ENCODE peak calls at places on chromosome 1, in four cellular contexts. Q, S, I and M are unnamed samples.
A peak's percentile ranks its signal among the peaks of the same experiment; 100 is the strongest.

GRCh38 chr1:212782422-212783154 is 9.0 kb downstream of the NSL1 start:
- DNase-seq in Q (no peak), S (no peak), I (no peak), M (peak; percentile 21)

GRCh38 chr1:93344886-93345632 is 648 bp upstream of the DR1 start:
- DNase-seq in Q (no peak), S (no peak), I (no peak), M (no peak)

GRCh38 chr1:201790261-201790660 is 38.7 kb upstream of the IPO9 start:
- DNase-seq in Q (no peak), S (peak; percentile 80), I (no peak), M (no peak)

GRCh38 chr1:214241060-214241459 is 39.9 kb upstream of the SMYD2 start:
- DNase-seq in Q (no peak), S (no peak), I (no peak), M (no peak)

GRCh38 chr1:92968138-92969032 is 7.1 kb upstream of the DIPK1A start:
- DNase-seq in Q (no peak), S (no peak), I (no peak), M (no peak)

GRCh38 chr1:164611754-164612642 is 53.0 kb downstream of the PBX1 start:
- DNase-seq in Q (no peak), S (no peak), I (no peak), M (no peak)

GRCh38 chr1:210883821-210884220 is 250.1 kb downstream of the KCNH1 start:
- DNase-seq in Q (no peak), S (no peak), I (no peak), M (no peak)

GRCh38 chr1:5637171-5637570 is 355.1 kb downstream of the NPHP4 start:
- DNase-seq in Q (no peak), S (no peak), I (no peak), M (no peak)

GRCh38 chr1:7235871-7236472 is 450.7 kb downstream of the CAMTA1 start:
- DNase-seq in Q (no peak), S (no peak), I (no peak), M (no peak)

GRCh38 chr1:1678581-1679380 is 13.8 kb downstream of the SLC35E2B start:
- DNase-seq in Q (no peak), S (peak; percentile 61), I (peak; percentile 6), M (peak; percentile 42)

GRCh38 chr1:89806612-89807011 is 14.2 kb upstream of the LRRC8D start:
- DNase-seq in Q (no peak), S (no peak), I (no peak), M (no peak)

GRCh38 chr1:104593418-104594187 is 843.9 kb downstream of the AMY1C start:
- DNase-seq in Q (no peak), S (no peak), I (no peak), M (no peak)

GRCh38 chr1:156912861-156913808 is 7.3 kb upstream of the LRRC71 start:
- DNase-seq in Q (no peak), S (no peak), I (no peak), M (peak; percentile 51)

GRCh38 chr1:58755468-58755872 is 28.4 kb downstream of the JUN start:
- DNase-seq in Q (no peak), S (peak; percentile 90), I (peak; percentile 19), M (peak; percentile 23)

DNA sequence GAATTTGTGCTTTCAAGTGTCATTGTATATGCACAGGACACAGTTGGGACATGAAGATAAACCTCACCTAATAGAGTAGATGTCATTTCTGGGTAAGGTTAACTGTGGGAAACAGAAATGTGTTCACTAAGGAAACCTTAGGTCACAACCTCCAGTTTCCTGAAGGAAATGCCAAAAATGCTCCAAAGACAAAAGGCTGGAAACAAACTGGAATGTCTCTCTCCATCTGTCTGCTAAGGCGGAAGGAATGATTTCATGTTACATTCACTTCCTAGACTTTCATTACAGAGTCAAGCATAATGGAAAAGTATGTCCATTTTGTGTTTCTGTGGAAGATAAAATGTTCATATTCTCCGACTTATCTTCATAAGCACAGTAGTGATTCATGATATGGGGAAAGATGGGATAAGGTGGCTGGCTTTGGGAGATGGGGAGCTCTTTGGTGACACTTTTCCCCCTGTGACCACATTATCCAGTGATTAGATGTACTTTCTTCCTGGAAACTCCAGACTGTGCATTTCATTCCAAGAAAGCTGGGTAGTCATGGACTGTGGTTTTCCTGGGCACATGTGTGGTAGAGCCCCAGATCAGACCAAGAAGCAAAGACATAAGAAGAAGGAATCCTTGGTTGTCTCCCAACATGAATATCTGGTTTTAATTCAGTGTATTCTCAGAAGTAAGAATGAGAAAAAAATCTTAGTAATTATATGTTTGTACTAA is 5.7 kb downstream of the S1PR1 start:
- DNase-seq in Q (no peak), S (no peak), I (no peak), M (peak; percentile 29)
- TF ChIP-seq POLR2A in Q (no peak), S (no peak), I (no peak), M (no peak)

GRCh38 chr1:47439151-47440051 is 1.6 kb downstream of the FOXD2 start:
- DNase-seq in Q (no peak), S (no peak), I (no peak), M (peak; percentile 17)

GRCh38 chr1:47438321-47439150 is 692 bp downstream of the FOXD2 start:
- DNase-seq in Q (no peak), S (no peak), I (no peak), M (no peak)

GRCh38 chr1:47440849-47441170 is 3.0 kb downstream of the FOXD2 start:
- DNase-seq in Q (no peak), S (no peak), I (no peak), M (peak; percentile 11)

GRCh38 chr1:47441450-47442106 is 3.7 kb downstream of the FOXD2 start:
- DNase-seq in Q (no peak), S (no peak), I (no peak), M (no peak)

GRCh38 chr1:47440052-47440848 is 2.4 kb downstream of the FOXD2 start:
- DNase-seq in Q (no peak), S (no peak), I (no peak), M (no peak)
- TF ChIP-seq POLR2A in Q (no peak), S (no peak), I (no peak), M (no peak)

GRCh38 chr1:84298336-84298687 is 3.2 kb upstream of the SAMD13 start:
- DNase-seq in Q (no peak), S (peak; percentile 70), I (peak; percentile 19), M (peak; percentile 69)
- TF ChIP-seq POLR2A in Q (no peak), S (no peak), I (peak; percentile 40), M (peak; percentile 78)

GRCh38 chr1:150696995-150697927 is at the start of gene GOLPH3L:
- DNase-seq in Q (peak; percentile 97), S (peak; percentile 98), I (peak; percentile 81), M (peak; percentile 98)
- TF ChIP-seq POLR2A in Q (no peak), S (peak; percentile 58), I (no peak), M (peak; percentile 79)

GRCh38 chr1:28666806-28667205 is 1.8 kb upstream of the GMEB1 start:
- DNase-seq in Q (no peak), S (no peak), I (no peak), M (no peak)

GRCh38 chr1:28668956-28669719 is 554 bp downstream of the GMEB1 start:
- DNase-seq in Q (no peak), S (peak; percentile 77), I (no peak), M (no peak)

GRCh38 chr1:28671254-28671780 is 2.7 kb downstream of the GMEB1 start:
- DNase-seq in Q (no peak), S (no peak), I (no peak), M (no peak)

GRCh38 chr1:28663871-28664470 is 4.6 kb upstream of the GMEB1 start:
- DNase-seq in Q (no peak), S (no peak), I (no peak), M (no peak)

DNA sequence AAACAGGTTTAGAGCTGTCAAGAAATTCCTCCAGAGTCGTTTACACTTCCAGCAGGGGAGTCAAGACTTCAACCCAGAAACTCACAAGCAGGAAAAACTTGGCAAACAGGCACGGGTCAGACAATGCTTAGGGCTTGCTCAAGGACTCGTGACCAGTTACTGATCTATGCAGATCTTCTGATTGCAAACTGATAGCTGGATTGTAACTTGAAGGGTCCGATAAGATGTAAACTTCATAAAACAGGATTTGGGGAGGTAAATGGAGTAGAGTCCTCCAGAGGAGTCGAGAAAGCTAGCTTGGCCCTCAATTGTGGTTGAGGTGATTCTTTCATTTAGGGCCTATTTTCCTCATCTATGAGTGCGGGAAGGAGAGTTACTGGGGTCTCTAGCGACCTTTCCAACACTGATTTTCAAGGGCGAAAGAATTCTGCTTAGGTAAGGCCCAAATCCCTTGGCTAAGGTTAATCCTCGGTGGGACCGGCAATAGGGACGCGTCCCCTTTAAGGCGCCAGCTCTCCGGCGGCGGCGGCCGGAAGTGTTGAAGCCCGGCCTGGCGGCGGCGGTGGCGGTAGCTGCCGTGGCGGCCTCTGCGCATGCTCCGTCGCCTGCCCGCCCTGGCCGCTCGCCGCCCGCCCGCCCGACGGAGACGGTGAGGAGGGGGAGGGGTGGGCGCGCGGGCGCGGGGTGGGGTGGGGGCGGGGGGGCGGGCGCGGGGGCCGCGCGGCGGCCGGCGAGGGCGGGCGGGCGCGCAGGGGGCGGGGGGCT is at the start of gene GMEB1:
- DNase-seq in Q (peak; percentile 93), S (peak; percentile 94), I (peak; percentile 73), M (peak; percentile 93)
- TF ChIP-seq POLR2A in Q (no peak), S (no peak), I (no peak), M (peak; percentile 57)